ENCODE peak calls at places on chromosome 14, in eight cellular contexts. One of them, this sample, is unnamed.

GRCh38 chr14:79074501-79074900 is 904.3 kb downstream of the NRXN3 start:
- DNase-seq in neuronal stem cell: no peak
- DNase-seq in OCI-LY7: no peak
- DNase-seq in HepG2: no peak
- DNase-seq in mammary epithelial cell: no peak
- DNase-seq in hepatocyte: no peak
- DNase-seq in K562: no peak
- DNase-seq in neural progenitor cell: no peak
- DNase-seq in this sample: no peak

GRCh38 chr14:57657487-57657886 is 163.8 kb upstream of the CCDC198 start:
- DNase-seq in hepatocyte: peak
- DNase-seq in K562: no peak
- DNase-seq in mammary epithelial cell: peak
- DNase-seq in HepG2: no peak
- DNase-seq in OCI-LY7: no peak
- DNase-seq in neural progenitor cell: no peak
- DNase-seq in neuronal stem cell: no peak
- DNase-seq in this sample: peak

GRCh38 chr14:48325486-48325885 is 650.1 kb upstream of the MDGA2 start:
- DNase-seq in hepatocyte: no peak
- DNase-seq in neuronal stem cell: no peak
- DNase-seq in OCI-LY7: no peak
- DNase-seq in K562: no peak
- DNase-seq in mammary epithelial cell: peak
- DNase-seq in HepG2: no peak
- DNase-seq in neural progenitor cell: no peak
- DNase-seq in this sample: peak

GRCh38 chr14:54182419-54183040 is 214.3 kb upstream of the CDKN3 start:
- DNase-seq in mammary epithelial cell: peak
- DNase-seq in neuronal stem cell: no peak
- DNase-seq in K562: no peak
- DNase-seq in hepatocyte: no peak
- DNase-seq in neural progenitor cell: no peak
- DNase-seq in OCI-LY7: no peak
- DNase-seq in HepG2: peak
- DNase-seq in this sample: peak

GRCh38 chr14:29782041-29782440 is 145.6 kb downstream of the PRKD1 start:
- DNase-seq in HepG2: no peak
- DNase-seq in OCI-LY7: no peak
- DNase-seq in mammary epithelial cell: no peak
- DNase-seq in K562: no peak
- DNase-seq in neural progenitor cell: no peak
- DNase-seq in neuronal stem cell: no peak
- DNase-seq in hepatocyte: no peak
- DNase-seq in this sample: no peak

GRCh38 chr14:86423212-86423611 is 893.3 kb downstream of the FLRT2 start:
- DNase-seq in hepatocyte: no peak
- DNase-seq in neuronal stem cell: no peak
- DNase-seq in mammary epithelial cell: no peak
- DNase-seq in neural progenitor cell: no peak
- DNase-seq in HepG2: no peak
- DNase-seq in OCI-LY7: no peak
- DNase-seq in K562: no peak
- DNase-seq in this sample: no peak

GRCh38 chr14:27040552-27040951 is 442.7 kb upstream of the NOVA1 start:
- DNase-seq in K562: no peak
- DNase-seq in HepG2: no peak
- DNase-seq in neural progenitor cell: no peak
- DNase-seq in neuronal stem cell: peak
- DNase-seq in hepatocyte: peak
- DNase-seq in mammary epithelial cell: no peak
- DNase-seq in OCI-LY7: no peak
- DNase-seq in this sample: peak

GRCh38 chr14:37931998-37932397 is 275.7 kb upstream of the SSTR1 start:
- DNase-seq in mammary epithelial cell: no peak
- DNase-seq in neuronal stem cell: no peak
- DNase-seq in hepatocyte: no peak
- DNase-seq in neural progenitor cell: no peak
- DNase-seq in K562: no peak
- DNase-seq in HepG2: no peak
- DNase-seq in OCI-LY7: no peak
- DNase-seq in this sample: no peak

GRCh38 chr14:26332966-26333365 is 264.9 kb downstream of the NOVA1 start:
- DNase-seq in neuronal stem cell: no peak
- DNase-seq in mammary epithelial cell: no peak
- DNase-seq in K562: no peak
- DNase-seq in HepG2: no peak
- DNase-seq in hepatocyte: no peak
- DNase-seq in OCI-LY7: no peak
- DNase-seq in neural progenitor cell: no peak
- DNase-seq in this sample: no peak

GRCh38 chr14:101583006-101583708 is 21.9 kb downstream of the DIO3 start:
- DNase-seq in K562: no peak
- DNase-seq in OCI-LY7: no peak
- DNase-seq in neural progenitor cell: no peak
- DNase-seq in hepatocyte: no peak
- DNase-seq in HepG2: no peak
- DNase-seq in mammary epithelial cell: no peak
- DNase-seq in neuronal stem cell: no peak
- DNase-seq in this sample: no peak

GRCh38 chr14:21059842-21060589 is 2.4 kb downstream of the RNASE8 start:
- DNase-seq in neural progenitor cell: no peak
- DNase-seq in hepatocyte: no peak
- DNase-seq in mammary epithelial cell: no peak
- DNase-seq in HepG2: no peak
- DNase-seq in neuronal stem cell: no peak
- DNase-seq in OCI-LY7: no peak
- DNase-seq in K562: no peak
- DNase-seq in this sample: peak

GRCh38 chr14:64645220-64645891 is 58.9 kb upstream of the PLEKHG3 start:
- DNase-seq in neuronal stem cell: peak
- DNase-seq in HepG2: peak
- DNase-seq in mammary epithelial cell: peak
- DNase-seq in K562: no peak
- DNase-seq in hepatocyte: peak
- DNase-seq in OCI-LY7: no peak
- DNase-seq in neural progenitor cell: peak
- DNase-seq in this sample: peak

GRCh38 chr14:21521526-21521925 is 4.6 kb downstream of the SALL2 start:
- DNase-seq in HepG2: no peak
- DNase-seq in neuronal stem cell: no peak
- DNase-seq in K562: no peak
- DNase-seq in mammary epithelial cell: no peak
- DNase-seq in OCI-LY7: no peak
- DNase-seq in neural progenitor cell: no peak
- DNase-seq in hepatocyte: no peak
- DNase-seq in this sample: peak

GRCh38 chr14:81234268-81234667 is 13.5 kb upstream of the GTF2A1 start:
- DNase-seq in HepG2: peak
- DNase-seq in K562: no peak
- DNase-seq in OCI-LY7: no peak
- DNase-seq in mammary epithelial cell: no peak
- DNase-seq in hepatocyte: no peak
- DNase-seq in neural progenitor cell: no peak
- DNase-seq in neuronal stem cell: no peak
- DNase-seq in this sample: no peak

GRCh38 chr14:31336646-31337045 is 83.7 kb downstream of the HEATR5A start:
- DNase-seq in mammary epithelial cell: peak
- DNase-seq in K562: no peak
- DNase-seq in neural progenitor cell: peak
- DNase-seq in hepatocyte: no peak
- DNase-seq in OCI-LY7: no peak
- DNase-seq in neuronal stem cell: no peak
- DNase-seq in HepG2: peak
- DNase-seq in this sample: peak

GRCh38 chr14:65412881-65413738 is 580 bp downstream of the FUT8 start:
- DNase-seq in HepG2: peak
- DNase-seq in K562: no peak
- DNase-seq in hepatocyte: peak
- DNase-seq in mammary epithelial cell: peak
- DNase-seq in OCI-LY7: peak
- DNase-seq in neuronal stem cell: peak
- DNase-seq in neural progenitor cell: peak
- DNase-seq in this sample: peak

GRCh38 chr14:83129503-83129902 is 1595.8 kb upstream of the SEL1L start:
- DNase-seq in neuronal stem cell: no peak
- DNase-seq in OCI-LY7: no peak
- DNase-seq in K562: no peak
- DNase-seq in HepG2: no peak
- DNase-seq in hepatocyte: no peak
- DNase-seq in neural progenitor cell: no peak
- DNase-seq in mammary epithelial cell: no peak
- DNase-seq in this sample: no peak

GRCh38 chr14:63897706-63898105 is 44.9 kb downstream of the SYNE2 start:
- DNase-seq in K562: no peak
- DNase-seq in OCI-LY7: no peak
- DNase-seq in neural progenitor cell: no peak
- DNase-seq in HepG2: no peak
- DNase-seq in neuronal stem cell: no peak
- DNase-seq in mammary epithelial cell: no peak
- DNase-seq in hepatocyte: no peak
- DNase-seq in this sample: peak

GRCh38 chr14:79543966-79544365 is 667.3 kb downstream of the DIO2 start:
- DNase-seq in mammary epithelial cell: no peak
- DNase-seq in OCI-LY7: peak
- DNase-seq in neural progenitor cell: peak
- DNase-seq in K562: peak
- DNase-seq in neuronal stem cell: no peak
- DNase-seq in hepatocyte: peak
- DNase-seq in HepG2: no peak
- DNase-seq in this sample: peak

GRCh38 chr14:20684662-20685456 is 499 bp downstream of the RNASE4 start:
- DNase-seq in OCI-LY7: no peak
- DNase-seq in HepG2: peak
- DNase-seq in neural progenitor cell: peak
- DNase-seq in mammary epithelial cell: peak
- DNase-seq in K562: no peak
- DNase-seq in hepatocyte: peak
- DNase-seq in neuronal stem cell: no peak
- DNase-seq in this sample: peak

GRCh38 chr14:104970231-104971068 is 7.7 kb downstream of the AHNAK2 start:
- DNase-seq in HepG2: no peak
- DNase-seq in neuronal stem cell: no peak
- DNase-seq in mammary epithelial cell: peak
- DNase-seq in neural progenitor cell: peak
- DNase-seq in OCI-LY7: no peak
- DNase-seq in K562: peak
- DNase-seq in hepatocyte: peak
- DNase-seq in this sample: peak
- H3K4me3 ChIP-seq in HepG2: no peak
- H3K4me3 ChIP-seq in neuronal stem cell: no peak
- H3K4me3 ChIP-seq in mammary epithelial cell: no peak
- H3K4me3 ChIP-seq in neural progenitor cell: no peak
- H3K4me3 ChIP-seq in OCI-LY7: no peak
- H3K4me3 ChIP-seq in K562: no peak
- H3K4me3 ChIP-seq in hepatocyte: no peak
- H3K4me3 ChIP-seq in this sample: no peak

GRCh38 chr14:95486875-95487668 is 29.4 kb downstream of the SYNE3 start:
- DNase-seq in hepatocyte: no peak
- DNase-seq in neuronal stem cell: no peak
- DNase-seq in mammary epithelial cell: no peak
- DNase-seq in neural progenitor cell: no peak
- DNase-seq in HepG2: no peak
- DNase-seq in K562: no peak
- DNase-seq in OCI-LY7: peak
- DNase-seq in this sample: no peak

GRCh38 chr14:95483843-95484165 is 32.6 kb downstream of the SYNE3 start:
- DNase-seq in mammary epithelial cell: no peak
- DNase-seq in OCI-LY7: no peak
- DNase-seq in hepatocyte: no peak
- DNase-seq in neural progenitor cell: no peak
- DNase-seq in K562: no peak
- DNase-seq in neuronal stem cell: no peak
- DNase-seq in HepG2: no peak
- DNase-seq in this sample: no peak

GRCh38 chr14:95482967-95483842 is 33.2 kb downstream of the SYNE3 start:
- DNase-seq in neural progenitor cell: no peak
- DNase-seq in OCI-LY7: no peak
- DNase-seq in K562: peak
- DNase-seq in mammary epithelial cell: peak
- DNase-seq in HepG2: peak
- DNase-seq in neuronal stem cell: no peak
- DNase-seq in hepatocyte: peak
- DNase-seq in this sample: peak

GRCh38 chr14:95485222-95485819 is 31.1 kb downstream of the SYNE3 start:
- DNase-seq in K562: no peak
- DNase-seq in hepatocyte: no peak
- DNase-seq in OCI-LY7: no peak
- DNase-seq in mammary epithelial cell: no peak
- DNase-seq in neural progenitor cell: peak
- DNase-seq in neuronal stem cell: no peak
- DNase-seq in HepG2: no peak
- DNase-seq in this sample: no peak

GRCh38 chr14:95484296-95484695 is 32.2 kb downstream of the SYNE3 start:
- DNase-seq in hepatocyte: no peak
- DNase-seq in HepG2: no peak
- DNase-seq in K562: no peak
- DNase-seq in mammary epithelial cell: no peak
- DNase-seq in OCI-LY7: no peak
- DNase-seq in neuronal stem cell: no peak
- DNase-seq in neural progenitor cell: no peak
- DNase-seq in this sample: no peak
- H3K4me2 ChIP-seq in hepatocyte: no peak
- H3K4me2 ChIP-seq in HepG2: no peak
- H3K4me2 ChIP-seq in K562: no peak
- H3K4me2 ChIP-seq in mammary epithelial cell: no peak
- H3K4me2 ChIP-seq in OCI-LY7: no peak
- H3K4me2 ChIP-seq in neuronal stem cell: no peak
- H3K4me2 ChIP-seq in neural progenitor cell: no peak
- H3K4me2 ChIP-seq in this sample: no peak

DNA sequence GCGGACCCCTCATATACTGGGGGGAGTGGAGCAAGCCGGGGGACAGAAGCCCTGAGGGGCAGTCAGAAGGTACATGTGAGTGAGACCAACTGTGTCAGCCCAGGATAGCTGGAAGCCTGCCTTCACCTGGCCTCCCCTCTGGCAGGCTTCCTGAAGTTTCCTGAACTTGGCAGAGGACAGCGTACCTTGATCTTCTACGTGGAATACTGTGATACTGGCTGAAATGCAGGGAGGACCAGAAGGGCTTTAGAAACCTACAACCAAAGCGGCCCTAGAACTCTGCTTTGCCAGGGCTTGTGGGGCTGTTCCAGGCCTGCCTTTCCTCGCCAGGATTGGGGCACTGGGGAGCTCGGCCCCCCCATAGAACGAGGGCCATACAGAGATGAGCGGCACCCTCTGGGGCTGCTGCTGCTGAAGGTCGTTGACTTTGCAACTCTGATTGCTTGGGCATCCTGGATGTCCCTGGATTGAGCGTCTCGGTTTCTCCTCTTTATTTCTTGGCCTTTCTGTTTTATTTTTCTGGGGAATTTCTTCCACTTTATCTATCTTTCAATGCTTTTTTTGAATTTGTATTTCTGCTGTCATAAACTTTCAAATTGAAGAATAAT is 66.5 kb downstream of the SLC25A47 start:
- DNase-seq in HepG2: no peak
- DNase-seq in neural progenitor cell: no peak
- DNase-seq in mammary epithelial cell: no peak
- DNase-seq in OCI-LY7: no peak
- DNase-seq in K562: no peak
- DNase-seq in neuronal stem cell: no peak
- DNase-seq in hepatocyte: no peak
- DNase-seq in this sample: no peak
- H3K27ac ChIP-seq in HepG2: no peak
- H3K27ac ChIP-seq in neural progenitor cell: no peak
- H3K27ac ChIP-seq in mammary epithelial cell: no peak
- H3K27ac ChIP-seq in OCI-LY7: no peak
- H3K27ac ChIP-seq in K562: no peak
- H3K27ac ChIP-seq in neuronal stem cell: no peak
- H3K27ac ChIP-seq in hepatocyte: peak
- H3K27ac ChIP-seq in this sample: no peak

GRCh38 chr14:100450049-100450448 is 126.9 kb downstream of the SLC25A47 start:
- DNase-seq in K562: no peak
- DNase-seq in neuronal stem cell: no peak
- DNase-seq in HepG2: no peak
- DNase-seq in OCI-LY7: no peak
- DNase-seq in hepatocyte: no peak
- DNase-seq in mammary epithelial cell: no peak
- DNase-seq in neural progenitor cell: no peak
- DNase-seq in this sample: no peak
- H3K4me3 ChIP-seq in K562: no peak
- H3K4me3 ChIP-seq in neuronal stem cell: no peak
- H3K4me3 ChIP-seq in HepG2: no peak
- H3K4me3 ChIP-seq in OCI-LY7: no peak
- H3K4me3 ChIP-seq in hepatocyte: no peak
- H3K4me3 ChIP-seq in mammary epithelial cell: no peak
- H3K4me3 ChIP-seq in neural progenitor cell: no peak
- H3K4me3 ChIP-seq in this sample: no peak

This sample was measured in astrocyte.